ENCODE peak calls at places on chromosomes 5 and 9, in eight cellular contexts. S, H, X, F, M, O, T and V are unnamed samples.

GRCh38 chr9:95572370-95573151 is 55.8 kb upstream of the PTCH1 start:
- DNase-seq in S (no peak), H (peak), X (no peak), F (peak), M (no peak), O (no peak), T (no peak), V (no peak)

GRCh38 chr9:306907-307306 is 92.2 kb downstream of the DOCK8 start:
- DNase-seq in S (no peak), H (no peak), X (no peak), F (no peak), M (no peak), O (no peak), T (peak), V (no peak)

GRCh38 chr5:146912874-146913273 is 34.3 kb upstream of the PPP2R2B start:
- DNase-seq in S (no peak), H (no peak), X (no peak), F (no peak), M (no peak), O (no peak), T (no peak), V (no peak)

GRCh38 chr5:103744159-103744558 is 181.6 kb upstream of the NUDT12 start:
- DNase-seq in S (no peak), H (peak), X (no peak), F (peak), M (peak), O (no peak), T (no peak), V (no peak)

GRCh38 chr5:2724031-2724581 is 27.4 kb downstream of the IRX2 start:
- DNase-seq in S (no peak), H (no peak), X (no peak), F (no peak), M (no peak), O (no peak), T (no peak), V (no peak)

GRCh38 chr5:103375356-103375755 is 116.8 kb downstream of the MACIR start:
- DNase-seq in S (no peak), H (peak), X (no peak), F (peak), M (no peak), O (peak), T (no peak), V (no peak)

GRCh38 chr9:78682206-78682605 is 385.3 kb downstream of the PSAT1 start:
- DNase-seq in S (no peak), H (no peak), X (no peak), F (no peak), M (no peak), O (no peak), T (no peak), V (no peak)

GRCh38 chr9:12718482-12719026 is 25.4 kb downstream of the TYRP1 start:
- DNase-seq in S (peak), H (peak), X (no peak), F (no peak), M (no peak), O (no peak), T (no peak), V (no peak)

GRCh38 chr9:122228906-122229837 is at the start of gene LHX6:
- DNase-seq in S (peak), H (peak), X (no peak), F (peak), M (no peak), O (no peak), T (no peak), V (no peak)

GRCh38 chr9:35801328-35802128 is 10.1 kb downstream of the NPR2 start:
- DNase-seq in S (no peak), H (no peak), X (no peak), F (no peak), M (no peak), O (no peak), T (no peak), V (no peak)

GRCh38 chr5:171980729-171981128 is 25.7 kb downstream of the FBXW11 start:
- DNase-seq in S (no peak), H (no peak), X (no peak), F (no peak), M (no peak), O (no peak), T (no peak), V (no peak)

GRCh38 chr5:67244345-67244793 is 47.8 kb upstream of the CD180 start:
- DNase-seq in S (no peak), H (peak), X (no peak), F (no peak), M (no peak), O (peak), T (no peak), V (no peak)

GRCh38 chr5:54947187-54947586 is 38.2 kb downstream of the ESM1 start:
- DNase-seq in S (no peak), H (no peak), X (no peak), F (no peak), M (no peak), O (no peak), T (no peak), V (no peak)

GRCh38 chr5:92424785-92425426 is 1041.8 kb upstream of the ARRDC3 start:
- DNase-seq in S (no peak), H (no peak), X (no peak), F (no peak), M (no peak), O (no peak), T (no peak), V (no peak)

GRCh38 chr9:4327504-4328191 is 27.8 kb upstream of the GLIS3 start:
- DNase-seq in S (no peak), H (peak), X (no peak), F (peak), M (no peak), O (no peak), T (no peak), V (no peak)

GRCh38 chr5:73668422-73669116 is 42.6 kb downstream of the ARHGEF28 start:
- DNase-seq in S (no peak), H (peak), X (no peak), F (no peak), M (no peak), O (no peak), T (no peak), V (no peak)

GRCh38 chr9:36268007-36268427 is 9.8 kb upstream of the GNE start:
- DNase-seq in S (no peak), H (peak), X (no peak), F (peak), M (peak), O (peak), T (no peak), V (no peak)

GRCh38 chr9:126373241-126373640 is 46.6 kb downstream of the MVB12B start:
- DNase-seq in S (no peak), H (peak), X (peak), F (no peak), M (no peak), O (no peak), T (no peak), V (no peak)

GRCh38 chr9:104915049-104915448 is 12.9 kb downstream of the ABCA1 start:
- DNase-seq in S (no peak), H (no peak), X (no peak), F (no peak), M (no peak), O (no peak), T (no peak), V (no peak)

GRCh38 chr5:111385970-111386831 is 126.1 kb downstream of the STARD4 start:
- DNase-seq in S (no peak), H (no peak), X (no peak), F (no peak), M (no peak), O (no peak), T (no peak), V (no peak)

GRCh38 chr5:80761176-80761575 is 106.4 kb upstream of the DHFR start:
- DNase-seq in S (no peak), H (no peak), X (no peak), F (no peak), M (no peak), O (no peak), T (no peak), V (no peak)

GRCh38 chr5:149133795-149134777 is 7.2 kb upstream of the ABLIM3 start:
- DNase-seq in S (no peak), H (peak), X (peak), F (peak), M (peak), O (peak), T (no peak), V (no peak)

GRCh38 chr9:72533322-72533721 is 11.9 kb downstream of the TMC1 start:
- DNase-seq in S (no peak), H (peak), X (no peak), F (no peak), M (no peak), O (no peak), T (peak), V (no peak)

GRCh38 chr5:133882801-133883200 is 85.6 kb downstream of the C5orf15 start:
- DNase-seq in S (no peak), H (no peak), X (no peak), F (no peak), M (no peak), O (no peak), T (no peak), V (no peak)

GRCh38 chr5:51465165-51465564 is 81.9 kb downstream of the ISL1 start:
- DNase-seq in S (peak), H (no peak), X (no peak), F (no peak), M (no peak), O (peak), T (no peak), V (no peak)

GRCh38 chr9:3963266-3964019 is 336.4 kb downstream of the GLIS3 start:
- DNase-seq in S (no peak), H (peak), X (peak), F (peak), M (no peak), O (no peak), T (peak), V (no peak)

GRCh38 chr5:151023047-151023615 is 2.7 kb downstream of the GPX3 start:
- DNase-seq in S (no peak), H (peak), X (no peak), F (peak), M (no peak), O (no peak), T (peak), V (no peak)

GRCh38 chr5:143761663-143762062 is 50.3 kb upstream of the HMHB1 start:
- DNase-seq in S (no peak), H (no peak), X (no peak), F (no peak), M (no peak), O (no peak), T (no peak), V (no peak)

GRCh38 chr5:139517683-139518564 is 35.4 kb upstream of the STING1 start:
- DNase-seq in S (peak), H (peak), X (peak), F (peak), M (peak), O (peak), T (peak), V (peak)

GRCh38 chr5:132661231-132662003 is 3.4 kb downstream of the IL13 start:
- DNase-seq in S (no peak), H (no peak), X (no peak), F (peak), M (no peak), O (no peak), T (no peak), V (no peak)
- TF ChIP-seq CTCF in S (no peak), H (no peak), X (no peak), F (no peak), M (no peak), O (no peak), T (no peak), V (no peak)

GRCh38 chr5:116062352-116062751 is 22.5 kb upstream of the COMMD10 start:
- DNase-seq in S (no peak), H (no peak), X (no peak), F (peak), M (no peak), O (no peak), T (no peak), V (no peak)
- TF ChIP-seq CTCF in S (no peak), H (no peak), X (no peak), F (peak), M (no peak), O (no peak), T (no peak), V (peak)

GRCh38 chr5:1133510-1134255 is 21.8 kb upstream of the SLC12A7 start:
- DNase-seq in S (no peak), H (no peak), X (no peak), F (no peak), M (no peak), O (no peak), T (no peak), V (no peak)

GRCh38 chr5:1133108-1133507 is 21.2 kb upstream of the SLC12A7 start:
- DNase-seq in S (no peak), H (no peak), X (no peak), F (no peak), M (no peak), O (no peak), T (no peak), V (no peak)

GRCh38 chr5:1132570-1132969 is 20.7 kb upstream of the SLC12A7 start:
- DNase-seq in S (no peak), H (no peak), X (no peak), F (no peak), M (no peak), O (no peak), T (no peak), V (no peak)

GRCh38 chr5:1135696-1136525 is 24.0 kb upstream of the SLC12A7 start:
- DNase-seq in S (no peak), H (no peak), X (no peak), F (no peak), M (no peak), O (no peak), T (no peak), V (no peak)

DNA sequence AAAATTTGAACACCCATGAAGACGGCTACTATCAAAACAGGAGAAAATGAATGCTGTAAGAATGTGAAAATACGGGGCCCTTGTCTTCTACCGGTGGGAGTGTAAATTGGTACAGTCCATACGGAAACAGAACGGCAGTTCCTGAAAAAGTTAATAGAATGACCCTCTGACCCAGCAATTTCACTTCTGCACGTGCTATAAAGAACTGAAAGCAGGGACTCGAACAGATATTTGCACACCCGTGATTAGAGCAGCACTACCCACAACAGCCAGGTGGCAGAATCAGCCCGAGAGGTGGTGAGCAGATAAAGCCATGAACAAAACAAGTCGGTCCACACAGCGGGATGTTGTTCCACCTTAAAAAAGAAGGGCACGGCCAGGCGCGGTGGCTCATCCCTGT is 22.6 kb upstream of the SLC12A7 start:
- DNase-seq in S (no peak), H (no peak), X (no peak), F (no peak), M (no peak), O (no peak), T (no peak), V (no peak)
- TF ChIP-seq CTCF in S (no peak), H (no peak), X (no peak), F (no peak), M (no peak), O (no peak), T (peak), V (no peak)

GRCh38 chr9:5976668-5977397 is 38.6 kb downstream of the RANBP6 start:
- DNase-seq in S (no peak), H (no peak), X (no peak), F (peak), M (no peak), O (no peak), T (no peak), V (no peak)
- TF ChIP-seq CTCF in S (no peak), H (no peak), X (no peak), F (no peak), M (no peak), O (no peak), T (no peak), V (no peak)

GRCh38 chr9:82492274-82492673 is 503.7 kb downstream of the SPATA31D1 start:
- DNase-seq in S (no peak), H (no peak), X (no peak), F (no peak), M (no peak), O (no peak), T (no peak), V (no peak)
- TF ChIP-seq CTCF in S (no peak), H (no peak), X (peak), F (no peak), M (no peak), O (no peak), T (no peak), V (no peak)

DNA sequence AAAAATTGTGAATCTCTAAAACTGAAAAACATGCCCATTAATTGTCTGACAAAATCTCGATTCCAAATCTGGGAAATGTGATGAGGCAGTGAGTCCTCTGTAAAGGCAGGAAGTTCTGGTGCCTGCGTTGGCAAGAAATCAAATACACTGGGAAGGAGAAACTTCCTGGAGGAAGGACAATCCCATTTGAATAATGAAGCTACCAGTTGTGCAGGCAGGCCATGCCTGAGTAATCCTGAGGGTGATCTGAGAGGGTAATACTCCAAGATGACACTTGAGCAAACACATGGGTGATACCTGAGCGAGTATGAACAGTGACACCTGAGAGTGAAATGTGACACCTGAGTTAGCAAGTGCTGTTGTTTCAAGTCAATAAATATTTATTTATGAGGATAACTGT is 49.6 kb downstream of the KIF24 start:
- DNase-seq in S (no peak), H (no peak), X (no peak), F (peak), M (no peak), O (no peak), T (no peak), V (no peak)
- TF ChIP-seq CTCF in S (no peak), H (no peak), X (no peak), F (no peak), M (no peak), O (no peak), T (no peak), V (no peak)

GRCh38 chr5:179865471-179866240 is 7.0 kb upstream of the MRNIP start:
- DNase-seq in S (no peak), H (no peak), X (no peak), F (no peak), M (no peak), O (no peak), T (no peak), V (no peak)

GRCh38 chr5:179868541-179868940 is 9.9 kb upstream of the MRNIP start:
- DNase-seq in S (no peak), H (no peak), X (no peak), F (no peak), M (no peak), O (no peak), T (no peak), V (no peak)

GRCh38 chr5:179866241-179867078 is 7.8 kb upstream of the MRNIP start:
- DNase-seq in S (no peak), H (no peak), X (no peak), F (peak), M (no peak), O (no peak), T (no peak), V (no peak)

GRCh38 chr5:179867476-179867875 is 8.9 kb upstream of the MRNIP start:
- DNase-seq in S (peak), H (no peak), X (no peak), F (no peak), M (no peak), O (no peak), T (no peak), V (no peak)

DNA sequence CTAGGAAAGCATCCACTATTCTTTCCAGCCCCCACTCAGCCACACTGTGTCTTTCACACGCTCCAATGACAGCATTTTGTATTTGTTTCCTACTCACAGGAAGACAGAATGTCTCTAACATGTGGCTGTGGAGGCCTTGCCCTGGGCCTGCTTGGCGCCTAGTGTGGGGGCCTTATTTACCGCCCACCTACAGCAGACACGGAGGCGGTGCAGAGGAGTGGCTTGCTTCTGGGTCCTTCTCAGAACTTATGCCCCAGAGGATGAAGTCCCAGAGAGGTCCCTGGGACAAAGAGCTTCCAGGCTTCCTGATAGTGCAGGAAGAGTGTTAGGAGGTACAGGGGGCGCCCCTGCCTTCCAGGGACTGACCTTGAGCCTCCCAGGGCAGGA is 8.5 kb upstream of the MRNIP start:
- DNase-seq in S (no peak), H (no peak), X (no peak), F (no peak), M (no peak), O (no peak), T (no peak), V (no peak)
- TF ChIP-seq CTCF in S (no peak), H (no peak), X (no peak), F (no peak), M (no peak), O (no peak), T (no peak), V (no peak)

DNA sequence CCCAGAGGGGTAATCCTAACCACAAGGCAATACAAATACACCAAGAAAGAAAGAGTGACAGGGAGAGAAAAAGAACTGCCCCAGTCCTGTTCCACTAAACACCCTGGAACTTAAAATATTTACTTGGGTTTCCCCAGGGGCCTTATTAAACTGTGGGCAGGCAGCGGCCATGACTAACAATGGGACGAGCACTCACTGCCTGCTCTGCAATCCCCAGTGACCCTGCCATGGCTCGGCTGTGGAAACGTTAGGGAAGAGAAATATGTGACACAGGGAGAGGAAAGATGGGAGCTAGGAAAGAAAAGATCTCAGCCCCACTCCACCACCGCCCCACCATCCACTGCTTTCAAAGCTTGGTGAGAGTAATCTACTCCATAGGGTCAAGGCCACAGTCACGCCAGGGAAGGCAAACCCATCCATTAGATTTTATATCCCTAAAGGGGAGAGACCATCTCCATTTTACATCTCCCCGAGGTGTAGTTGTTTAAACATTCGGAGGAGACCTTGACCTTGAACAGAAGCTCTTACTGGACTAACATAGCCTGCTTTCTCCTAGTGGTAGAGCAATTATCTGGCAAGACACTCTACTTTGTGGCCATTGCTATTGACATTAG is 117.6 kb downstream of the EFNA5 start:
- DNase-seq in S (peak), H (peak), X (no peak), F (peak), M (no peak), O (no peak), T (no peak), V (no peak)
- TF ChIP-seq CTCF in S (no peak), H (no peak), X (no peak), F (no peak), M (no peak), O (no peak), T (no peak), V (no peak)